ENCODE peak calls at places on chromosomes 5 and 9, in five cellular contexts. I is prostate gland, W is upper lobe of right lung, O is body of pancreas, J is brain microvascular endothelial cell. K is an unnamed sample.

GRCh38 chr5:43711496-43711895 is 108.5 kb downstream of the NNT start:
- DNase-seq in I (no peak), W (no peak), O (no peak), J (peak), K (no peak)

GRCh38 chr5:172946146-172946545 is 13.1 kb upstream of the RPL26L1 start:
- DNase-seq in I (no peak), W (peak), O (peak), J (no peak), K (no peak)

GRCh38 chr9:96376926-96377874 is 6.3 kb downstream of the SLC35D2 start:
- DNase-seq in I (no peak), W (peak), O (no peak), J (peak), K (no peak)

GRCh38 chr5:133992429-133993151 is 12.2 kb downstream of the VDAC1 start:
- DNase-seq in I (no peak), W (no peak), O (no peak), J (no peak), K (no peak)

GRCh38 chr5:161925960-161926359 is 78.0 kb downstream of the GABRA1 start:
- DNase-seq in I (no peak), W (no peak), O (no peak), J (no peak), K (no peak)

GRCh38 chr5:10133830-10134229 is 115.9 kb downstream of the ATPSCKMT start:
- DNase-seq in I (no peak), W (no peak), O (no peak), J (peak), K (no peak)

GRCh38 chr9:78032599-78033457 is 1.2 kb upstream of the GNAQ start:
- DNase-seq in I (no peak), W (no peak), O (no peak), J (no peak), K (no peak)

GRCh38 chr9:75889977-75890540 is 414 bp upstream of the PCSK5 start:
- DNase-seq in I (peak), W (no peak), O (peak), J (peak), K (peak)

GRCh38 chr5:132467292-132467984 is 23.1 kb downstream of the IRF1 start:
- DNase-seq in I (no peak), W (peak), O (peak), J (no peak), K (no peak)

GRCh38 chr5:52895572-52896296 is 93.4 kb upstream of the ITGA2 start:
- DNase-seq in I (no peak), W (no peak), O (no peak), J (no peak), K (no peak)

GRCh38 chr5:146048994-146049703 is 56.2 kb downstream of the PLAC8L1 start:
- DNase-seq in I (peak), W (no peak), O (peak), J (peak), K (peak)

DNA sequence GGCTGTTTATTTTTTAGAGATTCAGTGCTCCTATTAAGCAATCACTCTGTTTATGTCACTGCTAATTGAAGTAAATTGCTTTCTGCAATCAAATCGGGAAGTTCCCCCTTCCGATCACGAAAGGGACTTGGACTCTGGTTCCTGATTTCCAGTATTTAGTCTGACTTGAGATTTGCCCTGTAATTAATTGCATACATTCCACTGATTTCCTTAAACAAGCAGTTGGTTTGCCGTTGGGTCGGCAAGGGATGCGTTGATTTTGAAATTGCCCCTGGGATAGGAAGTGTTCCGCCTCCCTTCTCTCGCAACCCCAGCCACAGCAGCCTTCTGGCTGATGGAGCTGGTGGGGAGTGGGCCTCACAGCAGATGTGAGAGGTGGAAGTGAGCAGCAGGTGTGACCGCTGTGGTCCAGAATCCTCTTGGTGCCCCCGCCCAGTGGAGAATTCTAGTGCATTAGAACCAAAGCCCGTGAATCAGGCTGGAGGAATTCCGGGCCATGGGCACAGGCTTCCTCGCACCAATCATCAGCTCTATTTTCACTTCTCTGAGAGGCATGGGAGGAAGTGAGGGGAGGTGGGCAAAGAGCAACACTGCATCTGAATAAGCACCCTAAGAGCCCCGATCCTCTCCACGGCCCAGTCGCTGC is 102.5 kb downstream of the SPRY4 start:
- DNase-seq in I (no peak), W (no peak), O (no peak), J (no peak), K (no peak)
- TF ChIP-seq CTCF in I (no peak), W (no peak), O (no peak), J (no peak), K (no peak)

DNA sequence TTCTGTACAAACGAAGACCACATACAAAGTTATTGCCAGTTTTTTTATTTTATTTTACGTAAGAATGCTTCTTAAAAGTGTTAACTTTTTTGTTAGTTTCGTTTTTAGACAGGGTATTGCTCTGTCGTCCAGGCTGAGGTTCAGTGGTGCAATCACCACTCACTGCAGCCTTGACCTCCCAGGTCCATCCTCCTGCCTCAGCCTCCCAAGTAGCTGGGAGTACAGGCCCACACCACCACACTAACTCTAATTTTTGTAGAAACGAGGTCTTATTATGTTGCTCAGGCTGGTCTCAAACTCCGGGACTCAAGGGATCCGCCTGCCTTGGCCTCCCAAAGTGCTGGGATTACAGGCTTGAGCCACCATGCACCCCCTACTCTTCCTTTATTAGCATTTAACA is 2.3 kb upstream of the DNAJA1 start:
- DNase-seq in I (no peak), W (no peak), O (no peak), J (no peak), K (no peak)
- H3K4me3 ChIP-seq in I (no peak), W (no peak), O (no peak), J (no peak), K (no peak)

GRCh38 chr9:98057095-98057799 is 715 bp downstream of the NANS start:
- DNase-seq in I (no peak), W (no peak), O (no peak), J (no peak), K (no peak)

GRCh38 chr9:98054376-98054951 is 2.1 kb upstream of the NANS start:
- DNase-seq in I (no peak), W (no peak), O (no peak), J (no peak), K (no peak)

GRCh38 chr9:98062161-98062560 is 5.6 kb downstream of the NANS start:
- DNase-seq in I (no peak), W (no peak), O (no peak), J (no peak), K (no peak)

GRCh38 chr9:98056403-98057094 is at the start of gene NANS:
- DNase-seq in I (peak), W (peak), O (peak), J (peak), K (peak)
- TF ChIP-seq CTCF in I (no peak), W (no peak), O (no peak), J (peak), K (no peak)

GRCh38 chr5:151024440-151024839 is 4.0 kb downstream of the GPX3 start:
- DNase-seq in I (no peak), W (no peak), O (no peak), J (no peak), K (no peak)
- H3K4me3 ChIP-seq in I (no peak), W (peak), O (no peak), J (no peak), K (no peak)

DNA sequence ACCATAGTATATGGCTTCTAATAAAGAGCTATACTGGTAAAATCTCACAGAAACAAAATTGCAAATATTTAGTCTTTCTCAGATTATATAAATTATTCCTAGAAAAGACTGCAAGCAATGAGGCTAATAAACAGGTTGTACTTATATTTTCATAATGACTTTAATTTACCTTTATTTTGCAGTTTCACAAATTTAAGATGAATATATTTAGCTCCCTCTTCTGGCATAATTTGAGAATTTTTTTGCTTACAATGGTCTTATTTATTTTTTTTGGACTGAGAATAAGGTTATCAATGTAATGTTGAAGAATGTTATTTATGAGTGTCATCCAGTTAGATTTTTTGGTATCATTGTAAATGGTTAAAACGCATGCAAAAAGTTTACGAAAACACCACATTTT is 56.7 kb downstream of the PIK3R1 start:
- DNase-seq in I (no peak), W (no peak), O (no peak), J (no peak), K (no peak)
- TF ChIP-seq CTCF in I (no peak), W (peak), O (peak), J (no peak), K (peak)

DNA sequence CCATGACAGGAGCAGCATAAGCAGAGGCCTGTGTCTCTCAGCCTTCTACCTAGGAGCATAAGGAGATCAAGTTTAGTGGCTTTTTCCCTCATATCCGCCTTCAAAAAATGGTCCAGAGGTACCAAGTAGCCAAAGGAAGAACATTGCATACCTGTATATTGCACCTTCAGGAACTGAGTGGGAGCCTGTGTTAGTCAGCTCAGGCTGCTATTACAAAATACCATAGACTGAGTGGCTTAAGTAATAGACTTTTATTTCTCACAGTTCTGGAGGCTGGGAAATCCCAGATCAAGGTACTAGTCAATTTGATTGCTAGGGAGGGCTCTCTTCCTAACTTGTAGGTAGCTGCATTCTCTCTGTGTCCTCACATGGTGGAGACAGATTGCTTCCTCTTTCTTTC is 597.4 kb upstream of the PTGER4 start:
- DNase-seq in I (no peak), W (no peak), O (no peak), J (no peak), K (no peak)
- H3K4me3 ChIP-seq in I (no peak), W (no peak), O (no peak), J (no peak), K (no peak)

K was measured in LNCaP clone FGC.